ENCODE peak calls at places on chromosomes 3 and 15, in seven cellular contexts. One of them, this sample, is unnamed.

GRCh38 chr15:69881760-69882159 is 216.0 kb downstream of the TLE3 start:
- DNase-seq in Ammon's horn: peak; percentile 10
- DNase-seq in ACHN: no peak
- DNase-seq in stimulated activated CD8-positive, alpha-beta memory T cell treated with anti-CD3 and anti-CD28 coated beads, Interleukin-7, amount 100 ng/mL, for 1 hour: no peak
- DNase-seq in upper lobe of right lung: no peak
- DNase-seq in spleen: no peak
- DNase-seq in PC-3: no peak
- DNase-seq in this sample: peak; percentile 13

GRCh38 chr3:115652738-115653137 is 29.4 kb downstream of the GAP43 start:
- DNase-seq in Ammon's horn: no peak
- DNase-seq in ACHN: no peak
- DNase-seq in stimulated activated CD8-positive, alpha-beta memory T cell treated with anti-CD3 and anti-CD28 coated beads, Interleukin-7, amount 100 ng/mL, for 1 hour: no peak
- DNase-seq in upper lobe of right lung: no peak
- DNase-seq in spleen: no peak
- DNase-seq in PC-3: no peak
- DNase-seq in this sample: no peak

GRCh38 chr15:80609512-80609946 is 85.6 kb upstream of the ABHD17C start:
- DNase-seq in Ammon's horn: no peak
- DNase-seq in ACHN: no peak
- DNase-seq in stimulated activated CD8-positive, alpha-beta memory T cell treated with anti-CD3 and anti-CD28 coated beads, Interleukin-7, amount 100 ng/mL, for 1 hour: no peak
- DNase-seq in upper lobe of right lung: no peak
- DNase-seq in spleen: no peak
- DNase-seq in PC-3: peak; percentile 9
- DNase-seq in this sample: no peak

GRCh38 chr3:188634285-188634684 is 480.3 kb downstream of the LPP start:
- DNase-seq in Ammon's horn: no peak
- DNase-seq in ACHN: no peak
- DNase-seq in stimulated activated CD8-positive, alpha-beta memory T cell treated with anti-CD3 and anti-CD28 coated beads, Interleukin-7, amount 100 ng/mL, for 1 hour: no peak
- DNase-seq in upper lobe of right lung: no peak
- DNase-seq in spleen: no peak
- DNase-seq in PC-3: no peak
- DNase-seq in this sample: no peak

GRCh38 chr3:113210608-113211369 is 568 bp upstream of the BOC start:
- DNase-seq in Ammon's horn: no peak
- DNase-seq in ACHN: no peak
- DNase-seq in stimulated activated CD8-positive, alpha-beta memory T cell treated with anti-CD3 and anti-CD28 coated beads, Interleukin-7, amount 100 ng/mL, for 1 hour: no peak
- DNase-seq in upper lobe of right lung: no peak
- DNase-seq in spleen: no peak
- DNase-seq in PC-3: no peak
- DNase-seq in this sample: no peak

GRCh38 chr3:52893723-52894122 is 3.6 kb downstream of the STIMATE start:
- DNase-seq in Ammon's horn: peak; percentile 32
- DNase-seq in ACHN: no peak
- DNase-seq in stimulated activated CD8-positive, alpha-beta memory T cell treated with anti-CD3 and anti-CD28 coated beads, Interleukin-7, amount 100 ng/mL, for 1 hour: no peak
- DNase-seq in upper lobe of right lung: no peak
- DNase-seq in spleen: no peak
- DNase-seq in PC-3: no peak
- DNase-seq in this sample: no peak

GRCh38 chr3:66076861-66077495 is 38.3 kb upstream of the MAGI1 start:
- DNase-seq in Ammon's horn: no peak
- DNase-seq in ACHN: no peak
- DNase-seq in stimulated activated CD8-positive, alpha-beta memory T cell treated with anti-CD3 and anti-CD28 coated beads, Interleukin-7, amount 100 ng/mL, for 1 hour: no peak
- DNase-seq in upper lobe of right lung: no peak
- DNase-seq in spleen: no peak
- DNase-seq in PC-3: no peak
- DNase-seq in this sample: no peak

GRCh38 chr15:98953000-98953776 is 54.4 kb downstream of the PGPEP1L start:
- DNase-seq in Ammon's horn: no peak
- DNase-seq in ACHN: no peak
- DNase-seq in stimulated activated CD8-positive, alpha-beta memory T cell treated with anti-CD3 and anti-CD28 coated beads, Interleukin-7, amount 100 ng/mL, for 1 hour: no peak
- DNase-seq in upper lobe of right lung: no peak
- DNase-seq in spleen: peak; percentile 46
- DNase-seq in PC-3: no peak
- DNase-seq in this sample: no peak

GRCh38 chr15:62068071-62068786 is 1.5 kb downstream of the C2CD4A start:
- DNase-seq in Ammon's horn: peak; percentile 20
- DNase-seq in ACHN: peak; percentile 51
- DNase-seq in stimulated activated CD8-positive, alpha-beta memory T cell treated with anti-CD3 and anti-CD28 coated beads, Interleukin-7, amount 100 ng/mL, for 1 hour: no peak
- DNase-seq in upper lobe of right lung: peak; percentile 85
- DNase-seq in spleen: peak; percentile 89
- DNase-seq in PC-3: peak; percentile 22
- DNase-seq in this sample: peak; percentile 20

GRCh38 chr3:111737712-111738097 is 121.4 kb upstream of the PHLDB2 start:
- DNase-seq in Ammon's horn: no peak
- DNase-seq in ACHN: peak; percentile 40
- DNase-seq in stimulated activated CD8-positive, alpha-beta memory T cell treated with anti-CD3 and anti-CD28 coated beads, Interleukin-7, amount 100 ng/mL, for 1 hour: no peak
- DNase-seq in upper lobe of right lung: no peak
- DNase-seq in spleen: no peak
- DNase-seq in PC-3: peak; percentile 96
- DNase-seq in this sample: no peak

GRCh38 chr3:177084616-177085015 is 112.7 kb downstream of the TBL1XR1 start:
- DNase-seq in Ammon's horn: no peak
- DNase-seq in ACHN: no peak
- DNase-seq in stimulated activated CD8-positive, alpha-beta memory T cell treated with anti-CD3 and anti-CD28 coated beads, Interleukin-7, amount 100 ng/mL, for 1 hour: no peak
- DNase-seq in upper lobe of right lung: no peak
- DNase-seq in spleen: no peak
- DNase-seq in PC-3: no peak
- DNase-seq in this sample: no peak

GRCh38 chr3:160948273-160948672 is 156.9 kb downstream of the B3GALNT1 start:
- DNase-seq in Ammon's horn: no peak
- DNase-seq in ACHN: no peak
- DNase-seq in stimulated activated CD8-positive, alpha-beta memory T cell treated with anti-CD3 and anti-CD28 coated beads, Interleukin-7, amount 100 ng/mL, for 1 hour: no peak
- DNase-seq in upper lobe of right lung: no peak
- DNase-seq in spleen: no peak
- DNase-seq in PC-3: no peak
- DNase-seq in this sample: no peak

GRCh38 chr15:68982976-68983550 is 31.4 kb upstream of the NOX5 start:
- DNase-seq in Ammon's horn: no peak
- DNase-seq in ACHN: no peak
- DNase-seq in stimulated activated CD8-positive, alpha-beta memory T cell treated with anti-CD3 and anti-CD28 coated beads, Interleukin-7, amount 100 ng/mL, for 1 hour: no peak
- DNase-seq in upper lobe of right lung: no peak
- DNase-seq in spleen: no peak
- DNase-seq in PC-3: no peak
- DNase-seq in this sample: no peak

GRCh38 chr15:77426377-77426776 is 5.7 kb downstream of the HMG20A start:
- DNase-seq in Ammon's horn: no peak
- DNase-seq in ACHN: no peak
- DNase-seq in stimulated activated CD8-positive, alpha-beta memory T cell treated with anti-CD3 and anti-CD28 coated beads, Interleukin-7, amount 100 ng/mL, for 1 hour: no peak
- DNase-seq in upper lobe of right lung: no peak
- DNase-seq in spleen: no peak
- DNase-seq in PC-3: no peak
- DNase-seq in this sample: no peak

GRCh38 chr3:184180165-184180564 is 5.5 kb downstream of the AP2M1 start:
- DNase-seq in Ammon's horn: no peak
- DNase-seq in ACHN: no peak
- DNase-seq in stimulated activated CD8-positive, alpha-beta memory T cell treated with anti-CD3 and anti-CD28 coated beads, Interleukin-7, amount 100 ng/mL, for 1 hour: no peak
- DNase-seq in upper lobe of right lung: no peak
- DNase-seq in spleen: no peak
- DNase-seq in PC-3: no peak
- DNase-seq in this sample: no peak

GRCh38 chr3:12249519-12249918 is 39.4 kb upstream of the PPARG start:
- DNase-seq in Ammon's horn: no peak
- DNase-seq in ACHN: no peak
- DNase-seq in stimulated activated CD8-positive, alpha-beta memory T cell treated with anti-CD3 and anti-CD28 coated beads, Interleukin-7, amount 100 ng/mL, for 1 hour: no peak
- DNase-seq in upper lobe of right lung: no peak
- DNase-seq in spleen: no peak
- DNase-seq in PC-3: no peak
- DNase-seq in this sample: no peak

GRCh38 chr3:187964759-187965158 is 189.2 kb upstream of the LPP start:
- DNase-seq in Ammon's horn: no peak
- DNase-seq in ACHN: no peak
- DNase-seq in stimulated activated CD8-positive, alpha-beta memory T cell treated with anti-CD3 and anti-CD28 coated beads, Interleukin-7, amount 100 ng/mL, for 1 hour: no peak
- DNase-seq in upper lobe of right lung: no peak
- DNase-seq in spleen: no peak
- DNase-seq in PC-3: no peak
- DNase-seq in this sample: no peak

GRCh38 chr15:47820047-47820779 is 102.9 kb downstream of the SEMA6D start:
- DNase-seq in Ammon's horn: no peak
- DNase-seq in ACHN: no peak
- DNase-seq in stimulated activated CD8-positive, alpha-beta memory T cell treated with anti-CD3 and anti-CD28 coated beads, Interleukin-7, amount 100 ng/mL, for 1 hour: no peak
- DNase-seq in upper lobe of right lung: no peak
- DNase-seq in spleen: no peak
- DNase-seq in PC-3: peak; percentile 74
- DNase-seq in this sample: no peak

GRCh38 chr15:70605606-70606410 is 157.6 kb downstream of the UACA start:
- DNase-seq in Ammon's horn: peak; percentile 81
- DNase-seq in ACHN: no peak
- DNase-seq in stimulated activated CD8-positive, alpha-beta memory T cell treated with anti-CD3 and anti-CD28 coated beads, Interleukin-7, amount 100 ng/mL, for 1 hour: no peak
- DNase-seq in upper lobe of right lung: no peak
- DNase-seq in spleen: no peak
- DNase-seq in PC-3: peak; percentile 32
- DNase-seq in this sample: no peak

GRCh38 chr3:174775603-174776002 is 83.5 kb upstream of the NAALADL2 start:
- DNase-seq in Ammon's horn: no peak
- DNase-seq in ACHN: no peak
- DNase-seq in stimulated activated CD8-positive, alpha-beta memory T cell treated with anti-CD3 and anti-CD28 coated beads, Interleukin-7, amount 100 ng/mL, for 1 hour: no peak
- DNase-seq in upper lobe of right lung: no peak
- DNase-seq in spleen: no peak
- DNase-seq in PC-3: no peak
- DNase-seq in this sample: no peak

GRCh38 chr15:80502782-80503181 is 98.6 kb downstream of the ARNT2 start:
- DNase-seq in Ammon's horn: no peak
- DNase-seq in ACHN: no peak
- DNase-seq in stimulated activated CD8-positive, alpha-beta memory T cell treated with anti-CD3 and anti-CD28 coated beads, Interleukin-7, amount 100 ng/mL, for 1 hour: no peak
- DNase-seq in upper lobe of right lung: no peak
- DNase-seq in spleen: no peak
- DNase-seq in PC-3: no peak
- DNase-seq in this sample: no peak

GRCh38 chr3:63556401-63556800 is 96.1 kb upstream of the SNTN start:
- DNase-seq in Ammon's horn: no peak
- DNase-seq in ACHN: no peak
- DNase-seq in stimulated activated CD8-positive, alpha-beta memory T cell treated with anti-CD3 and anti-CD28 coated beads, Interleukin-7, amount 100 ng/mL, for 1 hour: no peak
- DNase-seq in upper lobe of right lung: no peak
- DNase-seq in spleen: no peak
- DNase-seq in PC-3: no peak
- DNase-seq in this sample: no peak

GRCh38 chr3:197335428-197336132 is 37.2 kb upstream of the DLG1 start:
- DNase-seq in Ammon's horn: no peak
- DNase-seq in ACHN: no peak
- DNase-seq in stimulated activated CD8-positive, alpha-beta memory T cell treated with anti-CD3 and anti-CD28 coated beads, Interleukin-7, amount 100 ng/mL, for 1 hour: no peak
- DNase-seq in upper lobe of right lung: no peak
- DNase-seq in spleen: no peak
- DNase-seq in PC-3: no peak
- DNase-seq in this sample: no peak

This sample was measured in SW480.